ENCODE peak calls at places on chromosomes 2 and 18, in five cellular contexts. One of them, this sample, is unnamed.
A peak's percentile ranks its signal among the peaks of the same experiment; 100 is the strongest.

GRCh38 chr2:149235837-149236236 is 94.5 kb upstream of the LYPD6 start:
- DNase-seq in kidney epithelial cell: no peak
- DNase-seq in H9: no peak
- DNase-seq in GM10248: no peak
- DNase-seq in fibroblast of the aortic adventitia: no peak
- DNase-seq in this sample: no peak

GRCh38 chr2:48170281-48170680 is 264.0 kb upstream of the FBXO11 start:
- DNase-seq in H9: no peak
- DNase-seq in fibroblast of the aortic adventitia: no peak
- DNase-seq in GM10248: no peak
- DNase-seq in kidney epithelial cell: no peak
- DNase-seq in this sample: no peak

GRCh38 chr2:198630384-198630783 is 826.0 kb downstream of the PLCL1 start:
- DNase-seq in fibroblast of the aortic adventitia: no peak
- DNase-seq in kidney epithelial cell: no peak
- DNase-seq in GM10248: no peak
- DNase-seq in H9: no peak
- DNase-seq in this sample: no peak

GRCh38 chr2:112805542-112805941 is 21.2 kb upstream of the IL1A start:
- DNase-seq in GM10248: peak; percentile 66
- DNase-seq in kidney epithelial cell: no peak
- DNase-seq in H9: no peak
- DNase-seq in fibroblast of the aortic adventitia: no peak
- DNase-seq in this sample: peak; percentile 50

GRCh38 chr2:233832869-233833812 is 21.2 kb downstream of the HJURP start:
- DNase-seq in GM10248: peak; percentile 41
- DNase-seq in H9: peak; percentile 90
- DNase-seq in fibroblast of the aortic adventitia: peak; percentile 88
- DNase-seq in kidney epithelial cell: peak; percentile 26
- DNase-seq in this sample: no peak

GRCh38 chr2:37672104-37672869 is 845 bp upstream of the CDC42EP3 start:
- DNase-seq in H9: peak; percentile 97
- DNase-seq in fibroblast of the aortic adventitia: peak; percentile 83
- DNase-seq in kidney epithelial cell: peak; percentile 56
- DNase-seq in GM10248: peak; percentile 80
- DNase-seq in this sample: peak; percentile 83

GRCh38 chr2:27159271-27159670 is 10.5 kb downstream of the TCF23 start:
- DNase-seq in H9: no peak
- DNase-seq in GM10248: no peak
- DNase-seq in kidney epithelial cell: no peak
- DNase-seq in fibroblast of the aortic adventitia: no peak
- DNase-seq in this sample: no peak

GRCh38 chr18:3832211-3832610 is 382.2 kb downstream of the TGIF1 start:
- DNase-seq in kidney epithelial cell: no peak
- DNase-seq in fibroblast of the aortic adventitia: no peak
- DNase-seq in GM10248: no peak
- DNase-seq in H9: no peak
- DNase-seq in this sample: no peak

GRCh38 chr2:192741889-192742288 is 547.2 kb upstream of the TMEFF2 start:
- DNase-seq in GM10248: no peak
- DNase-seq in fibroblast of the aortic adventitia: no peak
- DNase-seq in kidney epithelial cell: no peak
- DNase-seq in H9: no peak
- DNase-seq in this sample: no peak

GRCh38 chr18:36454848-36455458 is 157.4 kb downstream of the FHOD3 start:
- DNase-seq in H9: no peak
- DNase-seq in kidney epithelial cell: no peak
- DNase-seq in GM10248: no peak
- DNase-seq in fibroblast of the aortic adventitia: no peak
- DNase-seq in this sample: no peak

GRCh38 chr2:134420256-134420655 is 166.4 kb downstream of the MGAT5 start:
- DNase-seq in kidney epithelial cell: no peak
- DNase-seq in H9: peak; percentile 56
- DNase-seq in fibroblast of the aortic adventitia: no peak
- DNase-seq in GM10248: no peak
- DNase-seq in this sample: no peak

GRCh38 chr2:108917526-108917925 is 71.5 kb downstream of the EDAR start:
- DNase-seq in H9: peak; percentile 3
- DNase-seq in kidney epithelial cell: no peak
- DNase-seq in fibroblast of the aortic adventitia: no peak
- DNase-seq in GM10248: no peak
- DNase-seq in this sample: no peak

GRCh38 chr2:45750484-45750883 is 99.0 kb downstream of the PRKCE start:
- DNase-seq in H9: no peak
- DNase-seq in GM10248: no peak
- DNase-seq in kidney epithelial cell: no peak
- DNase-seq in fibroblast of the aortic adventitia: no peak
- DNase-seq in this sample: no peak

GRCh38 chr18:72160504-72161445 is 383.4 kb downstream of the CBLN2 start:
- DNase-seq in H9: no peak
- DNase-seq in GM10248: no peak
- DNase-seq in fibroblast of the aortic adventitia: no peak
- DNase-seq in kidney epithelial cell: no peak
- DNase-seq in this sample: peak; percentile 4

GRCh38 chr2:8511868-8512612 is 169.8 kb upstream of the ID2 start:
- DNase-seq in GM10248: no peak
- DNase-seq in H9: no peak
- DNase-seq in fibroblast of the aortic adventitia: peak; percentile 24
- DNase-seq in kidney epithelial cell: peak; percentile 32
- DNase-seq in this sample: no peak

GRCh38 chr2:3914243-3914642 is 210.9 kb downstream of the DCDC2C start:
- DNase-seq in fibroblast of the aortic adventitia: no peak
- DNase-seq in H9: no peak
- DNase-seq in kidney epithelial cell: no peak
- DNase-seq in GM10248: no peak
- DNase-seq in this sample: no peak

GRCh38 chr2:149972039-149972438 is 384.5 kb upstream of the MMADHC start:
- DNase-seq in fibroblast of the aortic adventitia: no peak
- DNase-seq in kidney epithelial cell: no peak
- DNase-seq in GM10248: no peak
- DNase-seq in H9: no peak
- DNase-seq in this sample: no peak

GRCh38 chr2:69674301-69674640 is 30.7 kb upstream of the AAK1 start:
- DNase-seq in fibroblast of the aortic adventitia: no peak
- DNase-seq in kidney epithelial cell: no peak
- DNase-seq in GM10248: no peak
- DNase-seq in H9: no peak
- DNase-seq in this sample: no peak

GRCh38 chr18:25862881-25863600 is 227.4 kb downstream of the SS18 start:
- DNase-seq in fibroblast of the aortic adventitia: no peak
- DNase-seq in GM10248: no peak
- DNase-seq in H9: no peak
- DNase-seq in kidney epithelial cell: no peak
- DNase-seq in this sample: no peak

GRCh38 chr18:12278153-12278764 is 24.1 kb downstream of the CIDEA start:
- DNase-seq in kidney epithelial cell: no peak
- DNase-seq in H9: peak; percentile 65
- DNase-seq in GM10248: no peak
- DNase-seq in fibroblast of the aortic adventitia: no peak
- DNase-seq in this sample: no peak

GRCh38 chr18:12279781-12280531 is 25.8 kb downstream of the CIDEA start:
- DNase-seq in kidney epithelial cell: no peak
- DNase-seq in fibroblast of the aortic adventitia: no peak
- DNase-seq in GM10248: no peak
- DNase-seq in H9: no peak
- DNase-seq in this sample: no peak

GRCh38 chr18:12281861-12282260 is 26.2 kb upstream of the TUBB6 start:
- DNase-seq in kidney epithelial cell: no peak
- DNase-seq in GM10248: no peak
- DNase-seq in H9: no peak
- DNase-seq in fibroblast of the aortic adventitia: no peak
- DNase-seq in this sample: no peak

GRCh38 chr18:12276736-12277554 is 22.8 kb downstream of the CIDEA start:
- DNase-seq in GM10248: no peak
- DNase-seq in kidney epithelial cell: no peak
- DNase-seq in H9: no peak
- DNase-seq in fibroblast of the aortic adventitia: no peak
- DNase-seq in this sample: no peak

GRCh38 chr18:12278765-12279682 is 24.9 kb downstream of the CIDEA start:
- DNase-seq in GM10248: no peak
- DNase-seq in H9: peak; percentile 90
- DNase-seq in fibroblast of the aortic adventitia: peak; percentile 95
- DNase-seq in kidney epithelial cell: peak; percentile 82
- DNase-seq in this sample: no peak
- TF ChIP-seq CTCF in GM10248: no peak
- TF ChIP-seq CTCF in H9: peak; percentile 16
- TF ChIP-seq CTCF in fibroblast of the aortic adventitia: peak; percentile 32
- TF ChIP-seq CTCF in kidney epithelial cell: no peak
- TF ChIP-seq CTCF in this sample: no peak

GRCh38 chr2:239267411-239267941 is 133.3 kb downstream of the HDAC4 start:
- DNase-seq in fibroblast of the aortic adventitia: peak; percentile 90
- DNase-seq in H9: no peak
- DNase-seq in GM10248: peak; percentile 85
- DNase-seq in kidney epithelial cell: no peak
- DNase-seq in this sample: peak; percentile 86
- TF ChIP-seq CTCF in fibroblast of the aortic adventitia: peak; percentile 39
- TF ChIP-seq CTCF in H9: peak; percentile 33
- TF ChIP-seq CTCF in GM10248: peak; percentile 49
- TF ChIP-seq CTCF in kidney epithelial cell: no peak
- TF ChIP-seq CTCF in this sample: peak; percentile 62

GRCh38 chr2:83689402-83689801 is 769.7 kb downstream of the SUCLG1 start:
- DNase-seq in H9: no peak
- DNase-seq in kidney epithelial cell: no peak
- DNase-seq in fibroblast of the aortic adventitia: no peak
- DNase-seq in GM10248: no peak
- DNase-seq in this sample: no peak

GRCh38 chr2:83686863-83687262 is 772.2 kb downstream of the SUCLG1 start:
- DNase-seq in fibroblast of the aortic adventitia: peak; percentile 11
- DNase-seq in GM10248: no peak
- DNase-seq in H9: no peak
- DNase-seq in kidney epithelial cell: no peak
- DNase-seq in this sample: no peak
- TF ChIP-seq CTCF in fibroblast of the aortic adventitia: no peak
- TF ChIP-seq CTCF in GM10248: no peak
- TF ChIP-seq CTCF in H9: no peak
- TF ChIP-seq CTCF in kidney epithelial cell: no peak
- TF ChIP-seq CTCF in this sample: no peak

GRCh38 chr2:168790226-168790902 is 12.1 kb upstream of the NOSTRIN start:
- DNase-seq in kidney epithelial cell: no peak
- DNase-seq in fibroblast of the aortic adventitia: no peak
- DNase-seq in GM10248: no peak
- DNase-seq in H9: no peak
- DNase-seq in this sample: no peak

GRCh38 chr2:168784993-168785392 is 17.4 kb upstream of the NOSTRIN start:
- DNase-seq in GM10248: no peak
- DNase-seq in fibroblast of the aortic adventitia: no peak
- DNase-seq in kidney epithelial cell: no peak
- DNase-seq in H9: no peak
- DNase-seq in this sample: no peak

GRCh38 chr2:168787782-168788376 is 14.6 kb upstream of the NOSTRIN start:
- DNase-seq in GM10248: no peak
- DNase-seq in fibroblast of the aortic adventitia: no peak
- DNase-seq in H9: no peak
- DNase-seq in kidney epithelial cell: no peak
- DNase-seq in this sample: no peak

GRCh38 chr2:168782271-168782670 is 20.2 kb upstream of the NOSTRIN start:
- DNase-seq in kidney epithelial cell: no peak
- DNase-seq in H9: no peak
- DNase-seq in fibroblast of the aortic adventitia: no peak
- DNase-seq in GM10248: no peak
- DNase-seq in this sample: no peak

DNA sequence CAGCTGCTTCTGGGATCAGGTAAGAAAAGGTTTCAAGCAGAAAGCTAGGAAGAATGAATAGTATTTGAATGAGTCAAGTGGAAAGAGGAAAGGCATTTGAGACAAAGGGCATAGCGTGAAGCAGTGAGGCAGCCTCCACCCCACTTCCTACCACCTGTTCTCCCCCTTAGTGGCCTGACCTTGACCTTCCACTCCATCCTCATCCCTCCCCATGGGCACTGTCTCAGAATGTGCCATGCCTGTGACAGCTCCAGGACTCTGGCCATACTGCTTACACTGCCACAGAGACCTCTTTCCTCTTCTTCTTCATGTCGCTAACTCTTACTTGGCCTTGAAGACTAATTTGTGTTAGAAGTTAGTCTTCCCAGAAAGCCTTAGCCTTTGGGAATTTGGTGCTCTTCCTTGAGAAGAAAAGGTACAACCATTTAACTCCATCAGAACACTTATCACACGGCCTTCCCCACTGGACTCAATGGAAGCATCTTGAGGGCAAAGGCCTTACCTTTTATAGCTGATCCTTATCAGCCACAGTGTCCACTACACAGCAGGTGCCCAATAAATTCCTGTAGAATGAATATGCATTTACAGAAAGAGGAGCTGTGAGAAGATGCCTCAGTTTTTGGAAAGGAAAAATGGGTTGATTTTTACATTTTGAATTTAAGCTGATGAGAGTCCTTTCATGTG is 15.2 kb upstream of the NOSTRIN start:
- DNase-seq in fibroblast of the aortic adventitia: no peak
- DNase-seq in H9: no peak
- DNase-seq in kidney epithelial cell: no peak
- DNase-seq in GM10248: no peak
- DNase-seq in this sample: no peak
- TF ChIP-seq CTCF in fibroblast of the aortic adventitia: no peak
- TF ChIP-seq CTCF in H9: no peak
- TF ChIP-seq CTCF in kidney epithelial cell: no peak
- TF ChIP-seq CTCF in GM10248: no peak
- TF ChIP-seq CTCF in this sample: no peak

GRCh38 chr2:52520646-52521045 is 1247.0 kb upstream of the CHAC2 start:
- DNase-seq in GM10248: no peak
- DNase-seq in H9: no peak
- DNase-seq in fibroblast of the aortic adventitia: no peak
- DNase-seq in kidney epithelial cell: no peak
- DNase-seq in this sample: no peak
- TF ChIP-seq CTCF in GM10248: no peak
- TF ChIP-seq CTCF in H9: no peak
- TF ChIP-seq CTCF in fibroblast of the aortic adventitia: no peak
- TF ChIP-seq CTCF in kidney epithelial cell: no peak
- TF ChIP-seq CTCF in this sample: no peak

GRCh38 chr2:42274872-42275271 is 86.1 kb downstream of the COX7A2L start:
- DNase-seq in fibroblast of the aortic adventitia: no peak
- DNase-seq in kidney epithelial cell: no peak
- DNase-seq in H9: no peak
- DNase-seq in GM10248: no peak
- DNase-seq in this sample: no peak
- TF ChIP-seq CTCF in fibroblast of the aortic adventitia: no peak
- TF ChIP-seq CTCF in kidney epithelial cell: no peak
- TF ChIP-seq CTCF in H9: no peak
- TF ChIP-seq CTCF in GM10248: no peak
- TF ChIP-seq CTCF in this sample: no peak

This sample was measured in GM13976.